ENCODE peak calls at places on chromosomes 6 and 20, in five cellular contexts. A is stromal cell of bone marrow, F is DMS 273 treated with DMSO at 0.1 percent for 48 hours, H is nephron progenitor cell, I is NCI-H2171 treated with DMSO at 0.1 percent for 48 hours. J is an unnamed sample.

GRCh38 chr6:125714431-125715090 is 34.9 kb upstream of the HEY2 start:
- DNase-seq in A (no peak), F (no peak), H (no peak), I (no peak), J (no peak)

GRCh38 chr6:13351271-13351670 is 22.9 kb upstream of the TBC1D7 start:
- DNase-seq in A (no peak), F (no peak), H (no peak), I (no peak), J (peak; percentile 24)

GRCh38 chr6:69841862-69842261 is 24.5 kb upstream of the COL19A1 start:
- DNase-seq in A (no peak), F (no peak), H (no peak), I (no peak), J (no peak)

GRCh38 chr20:34222208-34222607 is 19.0 kb upstream of the ASIP start:
- DNase-seq in A (peak; percentile 93), F (no peak), H (no peak), I (no peak), J (no peak)

GRCh38 chr20:41138217-41138526 is 829 bp downstream of the PLCG1 start:
- DNase-seq in A (no peak), F (no peak), H (no peak), I (no peak), J (no peak)

GRCh38 chr20:33009214-33010132 is 2.0 kb downstream of the BPIFB2 start:
- DNase-seq in A (no peak), F (no peak), H (peak; percentile 56), I (no peak), J (no peak)

GRCh38 chr6:117733341-117733740 is 58.1 kb downstream of the NUS1 start:
- DNase-seq in A (no peak), F (no peak), H (no peak), I (no peak), J (no peak)

GRCh38 chr20:58481541-58482021 is 33.6 kb downstream of the APCDD1L start:
- DNase-seq in A (peak; percentile 32), F (no peak), H (peak; percentile 75), I (no peak), J (no peak)

GRCh38 chr6:34466242-34467185 is 638 bp downstream of the PACSIN1 start:
- DNase-seq in A (no peak), F (no peak), H (no peak), I (no peak), J (no peak)

GRCh38 chr6:12602342-12602741 is 114.2 kb upstream of the PHACTR1 start:
- DNase-seq in A (no peak), F (no peak), H (no peak), I (no peak), J (no peak)

GRCh38 chr6:17803409-17803808 is 96.7 kb upstream of the NUP153 start:
- DNase-seq in A (no peak), F (no peak), H (no peak), I (no peak), J (no peak)

GRCh38 chr6:35495258-35496035 is 1.4 kb downstream of the TEAD3 start:
- DNase-seq in A (no peak), F (no peak), H (no peak), I (no peak), J (no peak)

GRCh38 chr20:62889411-62889810 is 27.8 kb upstream of the TCFL5 start:
- DNase-seq in A (no peak), F (no peak), H (no peak), I (no peak), J (no peak)

GRCh38 chr20:22506827-22507226 is 77.5 kb downstream of the FOXA2 start:
- DNase-seq in A (no peak), F (no peak), H (no peak), I (no peak), J (no peak)

GRCh38 chr6:165218816-165219215 is 90.6 kb downstream of the C6orf118 start:
- DNase-seq in A (peak; percentile 81), F (no peak), H (no peak), I (no peak), J (no peak)

GRCh38 chr6:80437186-80437585 is 330.7 kb downstream of the BCKDHB start:
- DNase-seq in A (no peak), F (no peak), H (no peak), I (no peak), J (no peak)